ENCODE peak calls at places on chromosomes 2 and 18, in seven cellular contexts. T, S, A, B, W, I and C are unnamed samples.

GRCh38 chr2:69986691-69987090 is 25.3 kb upstream of the ASPRV1 start:
- DNase-seq in A (no peak), I (no peak), B (no peak), T (no peak), W (no peak), S (no peak), C (no peak)

GRCh38 chr2:135258193-135258592 is 206.1 kb downstream of the RAB3GAP1 start:
- DNase-seq in A (no peak), I (no peak), T (no peak), W (no peak), B (no peak), S (no peak), C (no peak)

GRCh38 chr2:120750488-120751210 is 15.0 kb downstream of the GLI2 start:
- DNase-seq in S (no peak), B (no peak), I (no peak), T (no peak), W (no peak), A (no peak), C (no peak)

GRCh38 chr18:25299426-25299825 is 52.5 kb downstream of the ZNF521 start:
- DNase-seq in A (no peak), S (no peak), I (no peak), B (no peak), W (peak), T (no peak), C (no peak)

GRCh38 chr2:219449609-219450008 is 15.0 kb downstream of the SPEG start:
- DNase-seq in S (no peak), I (no peak), T (no peak), A (no peak), W (no peak), B (no peak), C (no peak)

GRCh38 chr2:206084870-206085741 is 868 bp downstream of the INO80D start:
- DNase-seq in T (no peak), W (no peak), S (peak), B (peak), I (peak), A (peak), C (peak)

GRCh38 chr2:38116762-38117161 is 40.8 kb upstream of the CYP1B1 start:
- DNase-seq in I (no peak), B (no peak), T (peak), S (no peak), W (peak), A (no peak), C (no peak)

GRCh38 chr2:23824777-23825212 is 102.1 kb downstream of the ATAD2B start:
- DNase-seq in B (peak), S (peak), A (no peak), W (peak), I (no peak), T (peak), C (no peak)

GRCh38 chr2:188307850-188308283 is 16.2 kb downstream of the GULP1 start:
- DNase-seq in I (no peak), B (no peak), W (no peak), S (no peak), A (no peak), T (no peak), C (no peak)

GRCh38 chr18:23583071-23583865 is 3.0 kb downstream of the NPC1 start:
- DNase-seq in I (no peak), S (no peak), T (no peak), W (no peak), B (peak), A (no peak), C (no peak)

GRCh38 chr2:47536696-47537095 is 133.7 kb downstream of the MSH2 start:
- DNase-seq in I (no peak), A (no peak), B (no peak), W (peak), T (no peak), S (no peak), C (no peak)

GRCh38 chr2:10300997-10301945 is 1.4 kb upstream of the HPCAL1 start:
- DNase-seq in S (no peak), A (no peak), T (no peak), B (no peak), I (peak), W (no peak), C (no peak)

GRCh38 chr2:50763776-50764175 is 268.2 kb downstream of the NRXN1 start:
- DNase-seq in A (no peak), W (no peak), I (no peak), S (no peak), T (no peak), B (no peak), C (no peak)

GRCh38 chr2:30693821-30694281 is 113.4 kb downstream of the CAPN13 start:
- DNase-seq in B (no peak), I (no peak), T (no peak), W (no peak), A (no peak), S (no peak), C (peak)

GRCh38 chr2:211494085-211494484 is 937.7 kb downstream of the CPS1 start:
- DNase-seq in I (no peak), W (no peak), T (no peak), B (no peak), S (no peak), A (no peak), C (no peak)

GRCh38 chr2:201971516-201972228 is 62.0 kb upstream of the FZD7 start:
- DNase-seq in W (no peak), T (no peak), S (no peak), A (peak), B (no peak), I (no peak), C (no peak)

GRCh38 chr2:100935372-100935752 is 66.7 kb upstream of the RPL31 start:
- DNase-seq in B (no peak), I (no peak), A (no peak), W (peak), S (no peak), T (peak), C (no peak)

GRCh38 chr2:236562434-236562833 is 7.2 kb upstream of the ACKR3 start:
- DNase-seq in A (no peak), W (no peak), I (no peak), T (no peak), S (no peak), B (no peak), C (no peak)

GRCh38 chr18:57497372-57498294 is 62.5 kb downstream of the ONECUT2 start:
- DNase-seq in A (no peak), T (peak), B (no peak), S (no peak), I (no peak), W (peak), C (no peak)

GRCh38 chr2:27844821-27845255 is 45.3 kb downstream of the RBKS start:
- DNase-seq in W (no peak), B (no peak), A (no peak), T (no peak), I (no peak), S (no peak), C (no peak)

GRCh38 chr2:232891621-232892071 is 21.6 kb downstream of the SNORC start:
- DNase-seq in A (no peak), W (peak), T (peak), I (no peak), S (no peak), B (no peak), C (no peak)

GRCh38 chr2:96251721-96252292 is 14.0 kb downstream of the TMEM127 start:
- DNase-seq in I (no peak), W (peak), B (peak), T (peak), A (peak), S (peak), C (peak)

GRCh38 chr18:32610116-32610630 is 139.5 kb upstream of the GAREM1 start:
- DNase-seq in T (no peak), W (no peak), I (no peak), A (no peak), B (no peak), S (no peak), C (no peak)